ENCODE peak calls at places on chromosomes 11 and 22, in nine cellular contexts. One of them, this sample, is unnamed.

GRCh38 chr22:33325232-33326004 is 267.2 kb upstream of the SYN3 start:
- DNase-seq in head of caudate nucleus: no peak
- DNase-seq in activated CD4-positive, alpha-beta T cell treated with anti-CD3 and anti-CD28 coated beads for 4 hours: no peak
- DNase-seq in HuH-7.5: no peak
- DNase-seq in memory B cell: peak; percentile 14
- DNase-seq in adipocyte: no peak
- DNase-seq in NCI-H345: peak; percentile 87
- DNase-seq in RCC 7860: no peak
- DNase-seq in activated CD8-positive, alpha-beta T cell treated with anti-CD3 and anti-CD28 coated beads for 36 hours: no peak
- DNase-seq in this sample: no peak

GRCh38 chr11:72576196-72576595 is 98.0 kb downstream of the PDE2A start:
- DNase-seq in head of caudate nucleus: no peak
- DNase-seq in activated CD4-positive, alpha-beta T cell treated with anti-CD3 and anti-CD28 coated beads for 4 hours: no peak
- DNase-seq in HuH-7.5: no peak
- DNase-seq in memory B cell: no peak
- DNase-seq in adipocyte: no peak
- DNase-seq in NCI-H345: no peak
- DNase-seq in RCC 7860: no peak
- DNase-seq in activated CD8-positive, alpha-beta T cell treated with anti-CD3 and anti-CD28 coated beads for 36 hours: no peak
- DNase-seq in this sample: no peak

GRCh38 chr11:68806931-68807844 is 34.5 kb downstream of the CPT1A start:
- DNase-seq in head of caudate nucleus: no peak
- DNase-seq in activated CD4-positive, alpha-beta T cell treated with anti-CD3 and anti-CD28 coated beads for 4 hours: no peak
- DNase-seq in HuH-7.5: no peak
- DNase-seq in memory B cell: no peak
- DNase-seq in adipocyte: peak; percentile 61
- DNase-seq in NCI-H345: no peak
- DNase-seq in RCC 7860: peak; percentile 23
- DNase-seq in activated CD8-positive, alpha-beta T cell treated with anti-CD3 and anti-CD28 coated beads for 36 hours: no peak
- DNase-seq in this sample: peak; percentile 43

GRCh38 chr11:14358729-14359439 is at the start of gene RRAS2:
- DNase-seq in head of caudate nucleus: peak; percentile 77
- DNase-seq in activated CD4-positive, alpha-beta T cell treated with anti-CD3 and anti-CD28 coated beads for 4 hours: peak; percentile 78
- DNase-seq in HuH-7.5: peak; percentile 52
- DNase-seq in memory B cell: peak; percentile 78
- DNase-seq in adipocyte: peak; percentile 90
- DNase-seq in NCI-H345: peak; percentile 85
- DNase-seq in RCC 7860: peak; percentile 38
- DNase-seq in activated CD8-positive, alpha-beta T cell treated with anti-CD3 and anti-CD28 coated beads for 36 hours: peak; percentile 86
- DNase-seq in this sample: peak; percentile 53

GRCh38 chr11:63017306-63017974 is 1.8 kb upstream of the SLC22A8 start:
- DNase-seq in head of caudate nucleus: no peak
- DNase-seq in activated CD4-positive, alpha-beta T cell treated with anti-CD3 and anti-CD28 coated beads for 4 hours: no peak
- DNase-seq in HuH-7.5: no peak
- DNase-seq in memory B cell: no peak
- DNase-seq in adipocyte: no peak
- DNase-seq in NCI-H345: peak; percentile 1
- DNase-seq in RCC 7860: no peak
- DNase-seq in activated CD8-positive, alpha-beta T cell treated with anti-CD3 and anti-CD28 coated beads for 36 hours: no peak
- DNase-seq in this sample: peak; percentile 49

GRCh38 chr11:86703992-86704391 is 31.6 kb upstream of the ME3 start:
- DNase-seq in head of caudate nucleus: no peak
- DNase-seq in activated CD4-positive, alpha-beta T cell treated with anti-CD3 and anti-CD28 coated beads for 4 hours: no peak
- DNase-seq in HuH-7.5: no peak
- DNase-seq in memory B cell: no peak
- DNase-seq in adipocyte: no peak
- DNase-seq in NCI-H345: no peak
- DNase-seq in RCC 7860: no peak
- DNase-seq in activated CD8-positive, alpha-beta T cell treated with anti-CD3 and anti-CD28 coated beads for 36 hours: no peak
- DNase-seq in this sample: no peak

GRCh38 chr22:42745118-42745517 is 24.4 kb upstream of the A4GALT start:
- DNase-seq in head of caudate nucleus: no peak
- DNase-seq in activated CD4-positive, alpha-beta T cell treated with anti-CD3 and anti-CD28 coated beads for 4 hours: no peak
- DNase-seq in HuH-7.5: peak; percentile 5
- DNase-seq in memory B cell: no peak
- DNase-seq in adipocyte: no peak
- DNase-seq in NCI-H345: no peak
- DNase-seq in RCC 7860: peak; percentile 30
- DNase-seq in activated CD8-positive, alpha-beta T cell treated with anti-CD3 and anti-CD28 coated beads for 36 hours: no peak
- DNase-seq in this sample: peak; percentile 69

GRCh38 chr11:14364322-14364721 is 5.3 kb upstream of the RRAS2 start:
- DNase-seq in head of caudate nucleus: no peak
- DNase-seq in activated CD4-positive, alpha-beta T cell treated with anti-CD3 and anti-CD28 coated beads for 4 hours: no peak
- DNase-seq in HuH-7.5: no peak
- DNase-seq in memory B cell: no peak
- DNase-seq in adipocyte: no peak
- DNase-seq in NCI-H345: peak; percentile 80
- DNase-seq in RCC 7860: no peak
- DNase-seq in activated CD8-positive, alpha-beta T cell treated with anti-CD3 and anti-CD28 coated beads for 36 hours: no peak
- DNase-seq in this sample: no peak